ENCODE peak calls at places on chromosome X, in five cellular contexts. D is uterus, X is Caco-2, K is upper lobe of right lung, W is fibroblast of lung. C is an unnamed sample.

GRCh38 chrX:10325606-10326005 is 168.8 kb downstream of the CLCN4 start:
- DNase-seq in D (no peak), X (no peak), K (no peak), W (peak; percentile 45), C (no peak)

GRCh38 chrX:141642979-141643378 is 53.5 kb downstream of the SPANXA2 start:
- DNase-seq in D (no peak), X (no peak), K (no peak), W (peak; percentile 23), C (no peak)

GRCh38 chrX:40108959-40109287 is 11.2 kb upstream of the BCOR start:
- DNase-seq in D (peak; percentile 84), X (peak; percentile 61), K (peak; percentile 89), W (peak; percentile 78), C (peak; percentile 95)

GRCh38 chrX:140918398-140919043 is 83.9 kb upstream of the SPANXB1 start:
- DNase-seq in D (no peak), X (peak; percentile 36), K (no peak), W (peak; percentile 70), C (no peak)

GRCh38 chrX:154458116-154458953 is at the start of gene PLXNA3:
- DNase-seq in D (no peak), X (peak; percentile 80), K (peak; percentile 78), W (no peak), C (peak; percentile 85)

GRCh38 chrX:20530319-20530979 is 263.7 kb upstream of the RPS6KA3 start:
- DNase-seq in D (peak; percentile 51), X (peak; percentile 60), K (no peak), W (peak; percentile 71), C (peak; percentile 57)

GRCh38 chrX:135505356-135505755 is 15.1 kb upstream of the INTS6L start:
- DNase-seq in D (no peak), X (no peak), K (no peak), W (peak; percentile 28), C (no peak)

GRCh38 chrX:110409925-110410324 is 51.3 kb downstream of the RTL9 start:
- DNase-seq in D (no peak), X (no peak), K (no peak), W (peak; percentile 48), C (no peak)

GRCh38 chrX:103197721-103198306 is 17.1 kb upstream of the BEX4 start:
- DNase-seq in D (no peak), X (no peak), K (no peak), W (peak; percentile 58), C (no peak)

GRCh38 chrX:69145714-69146113 is 19.5 kb downstream of the PJA1 start:
- DNase-seq in D (no peak), X (no peak), K (no peak), W (no peak), C (no peak)

GRCh38 chrX:18733273-18733672 is 25.8 kb downstream of the PPEF1 start:
- DNase-seq in D (no peak), X (no peak), K (no peak), W (no peak), C (no peak)

GRCh38 chrX:32530802-32531403 is 680.4 kb downstream of the DMD start:
- DNase-seq in D (peak; percentile 19), X (peak; percentile 46), K (no peak), W (peak; percentile 69), C (no peak)

GRCh38 chrX:150683536-150684146 is 9.6 kb upstream of the MTMR1 start:
- DNase-seq in D (no peak), X (peak; percentile 29), K (no peak), W (peak; percentile 49), C (no peak)

GRCh38 chrX:106752101-106752678 is 25.7 kb downstream of the RNF128 start:
- DNase-seq in D (no peak), X (peak; percentile 11), K (no peak), W (peak; percentile 22), C (no peak)

GRCh38 chrX:38896724-38897298 is 95.6 kb downstream of the MID1IP1 start:
- DNase-seq in D (no peak), X (no peak), K (no peak), W (no peak), C (no peak)

GRCh38 chrX:8867454-8867853 is 66.3 kb upstream of the FAM9A start:
- DNase-seq in D (no peak), X (no peak), K (no peak), W (peak; percentile 44), C (no peak)

GRCh38 chrX:44731160-44731559 is 112.7 kb upstream of the DUSP21 start:
- DNase-seq in D (no peak), X (no peak), K (no peak), W (peak; percentile 60), C (no peak)

GRCh38 chrX:110173192-110174175 is 144.4 kb downstream of the AMMECR1 start:
- DNase-seq in D (no peak), X (no peak), K (no peak), W (peak; percentile 18), C (no peak)

GRCh38 chrX:123835661-123836371 is 24.0 kb upstream of the XIAP start:
- DNase-seq in D (no peak), X (no peak), K (no peak), W (peak; percentile 56), C (no peak)

GRCh38 chrX:134377537-134377936 is 82.4 kb upstream of the HPRT1 start:
- DNase-seq in D (no peak), X (peak; percentile 22), K (no peak), W (peak; percentile 65), C (no peak)

GRCh38 chrX:132576945-132577344 is 88.1 kb upstream of the MBNL3 start:
- DNase-seq in D (no peak), X (no peak), K (no peak), W (no peak), C (no peak)

GRCh38 chrX:49184294-49185061 is 1.7 kb downstream of the PRICKLE3 start:
- DNase-seq in D (peak; percentile 97), X (no peak), K (peak; percentile 93), W (peak; percentile 89), C (peak; percentile 92)

GRCh38 chrX:34810364-34810763 is 132.2 kb upstream of the FAM47B start:
- DNase-seq in D (no peak), X (no peak), K (no peak), W (peak; percentile 48), C (no peak)

GRCh38 chrX:97021680-97022079 is 138.0 kb downstream of the RPA4 start:
- DNase-seq in D (no peak), X (no peak), K (no peak), W (peak; percentile 17), C (no peak)

GRCh38 chrX:129997081-129997480 is 14.6 kb downstream of the BCORL1 start:
- DNase-seq in D (no peak), X (no peak), K (no peak), W (no peak), C (no peak)

GRCh38 chrX:40281341-40282005 is 183.7 kb upstream of the BCOR start:
- DNase-seq in D (no peak), X (no peak), K (no peak), W (no peak), C (no peak)

GRCh38 chrX:118975831-118976598 is 1.6 kb downstream of the LONRF3 start:
- DNase-seq in D (peak; percentile 77), X (peak; percentile 49), K (peak; percentile 93), W (peak; percentile 19), C (peak; percentile 85)

GRCh38 chrX:77070108-77070918 is 376.9 kb upstream of the FGF16 start:
- DNase-seq in D (no peak), X (no peak), K (no peak), W (no peak), C (no peak)

GRCh38 chrX:84182521-84182920 is 5.5 kb downstream of the RPS6KA6 start:
- DNase-seq in D (no peak), X (peak; percentile 10), K (no peak), W (no peak), C (no peak)

GRCh38 chrX:101417981-101418841 is 10.2 kb downstream of the HNRNPH2 start:
- DNase-seq in D (peak; percentile 54), X (peak; percentile 46), K (peak; percentile 87), W (peak; percentile 36), C (peak; percentile 75)

GRCh38 chrX:154784149-154784985 is 20.9 kb downstream of the MPP1 start:
- DNase-seq in D (no peak), X (no peak), K (no peak), W (no peak), C (no peak)

GRCh38 chrX:139207655-139208054 is 322.9 kb upstream of the F9 start:
- DNase-seq in D (no peak), X (no peak), K (no peak), W (no peak), C (no peak)

GRCh38 chrX:150546711-150547153 is 21.7 kb upstream of the MTM1 start:
- DNase-seq in D (no peak), X (no peak), K (no peak), W (peak; percentile 4), C (no peak)

GRCh38 chrX:101395789-101396188 is 5.0 kb downstream of the RPL36A start:
- DNase-seq in D (no peak), X (no peak), K (no peak), W (peak; percentile 40), C (no peak)

GRCh38 chrX:139750390-139750789 is 42.4 kb upstream of the MCF2 start:
- DNase-seq in D (no peak), X (no peak), K (no peak), W (no peak), C (no peak)

GRCh38 chrX:87299563-87300160 is 217.9 kb upstream of the KLHL4 start:
- DNase-seq in D (no peak), X (peak; percentile 1), K (no peak), W (peak; percentile 24), C (no peak)

GRCh38 chrX:24954732-24955131 is 61.0 kb downstream of the ARX start:
- DNase-seq in D (no peak), X (no peak), K (no peak), W (no peak), C (no peak)
- H3K27me3 ChIP-seq in D (no peaks in the 10 kb centered on the region), X (no peaks in the 10 kb centered on the region), K (no peaks in the 10 kb centered on the region), W (no peaks in the 10 kb centered on the region), C (no peaks in the 10 kb centered on the region)

GRCh38 chrX:70924294-70924693 is 6.6 kb downstream of the SLC7A3 start:
- DNase-seq in D (no peak), X (no peak), K (no peak), W (no peak), C (no peak)

GRCh38 chrX:70916754-70917153 is 8.2 kb upstream of the TEX11 start:
- DNase-seq in D (no peak), X (no peak), K (no peak), W (no peak), C (no peak)

GRCh38 chrX:70922776-70923473 is 8.0 kb downstream of the SLC7A3 start:
- DNase-seq in D (no peak), X (no peak), K (no peak), W (no peak), C (no peak)

GRCh38 chrX:70921709-70922352 is 9.1 kb downstream of the SLC7A3 start:
- DNase-seq in D (no peak), X (no peak), K (no peak), W (no peak), C (no peak)
- H3K27me3 ChIP-seq in D (no peaks in the 10 kb centered on the region), X (no peaks in the 10 kb centered on the region), K (no peaks in the 10 kb centered on the region), W (no peaks in the 10 kb centered on the region), C (no peaks in the 10 kb centered on the region)

DNA sequence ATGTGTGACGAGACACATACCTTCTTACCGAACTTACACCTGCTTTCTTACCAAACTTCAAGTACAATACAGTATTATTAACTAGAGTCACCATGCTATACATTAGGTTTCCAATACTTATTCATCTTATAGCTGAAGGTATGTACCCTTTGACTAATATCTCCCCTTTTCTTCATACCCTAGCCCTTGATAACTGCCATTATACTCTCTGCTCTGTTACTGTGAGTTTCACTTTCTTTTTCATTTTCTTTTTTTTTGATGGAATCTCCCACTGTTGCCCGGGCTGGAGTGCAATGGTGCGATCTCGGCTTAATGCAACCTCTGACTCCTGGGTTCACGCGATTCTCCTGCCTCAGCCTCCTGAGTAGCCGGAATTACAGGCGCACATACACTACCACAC is 3.4 kb upstream of the PNMA5 start:
- DNase-seq in D (no peak), X (no peak), K (no peak), W (no peak), C (no peak)
- H3K27me3 ChIP-seq in D (no peaks in the 10 kb centered on the region), X (no peaks in the 10 kb centered on the region), K (no peaks in the 10 kb centered on the region), W (no peaks in the 10 kb centered on the region), C (no peaks in the 10 kb centered on the region)

GRCh38 chrX:634306-634958 is 3.8 kb downstream of the SHOX start:
- DNase-seq in D (no peak), X (no peak), K (no peak), W (no peak), C (peak; percentile 61)
- H3K27me3 ChIP-seq in D (no peaks in the 10 kb centered on the region), X (no peaks in the 10 kb centered on the region), K (peaks cover 85% of the 10 kb centered on the region), W (no peaks in the 10 kb centered on the region), C (no peaks in the 10 kb centered on the region)